ENCODE peak calls at places on chromosomes 5 and 9, in eight cellular contexts. E, R, K, T, X, W, V and B are unnamed samples. For H3K27me3, the result is how much of the 10 kb centered on the place peaks cover.

GRCh38 chr9:26375448-26375847 is 517.2 kb downstream of the CAAP1 start:
- DNase-seq in E (no peak), R (no peak), K (no peak), T (no peak), X (no peak), W (no peak), V (no peak), B (no peak)

GRCh38 chr9:113543286-113544000 is 79.9 kb downstream of the RGS3 start:
- DNase-seq in E (no peak), R (no peak), K (no peak), T (no peak), X (peak), W (no peak), V (no peak), B (no peak)

GRCh38 chr9:116452227-116452626 is 234.9 kb upstream of the TRIM32 start:
- DNase-seq in E (no peak), R (no peak), K (no peak), T (no peak), X (no peak), W (no peak), V (no peak), B (no peak)

GRCh38 chr5:154758501-154758900 is 3.3 kb downstream of the LARP1 start:
- DNase-seq in E (no peak), R (no peak), K (no peak), T (peak), X (no peak), W (no peak), V (peak), B (no peak)

GRCh38 chr5:100667021-100667671 is 132.0 kb downstream of the FAM174A start:
- DNase-seq in E (no peak), R (no peak), K (no peak), T (no peak), X (no peak), W (no peak), V (peak), B (no peak)

GRCh38 chr9:114061830-114062474 is 16.1 kb downstream of the AMBP start:
- DNase-seq in E (no peak), R (no peak), K (no peak), T (no peak), X (no peak), W (no peak), V (no peak), B (no peak)

GRCh38 chr9:118938581-118938980 is 430.7 kb downstream of the BRINP1 start:
- DNase-seq in E (no peak), R (no peak), K (no peak), T (no peak), X (no peak), W (no peak), V (no peak), B (no peak)

GRCh38 chr5:91541696-91542095 is 158.6 kb upstream of the ARRDC3 start:
- DNase-seq in E (no peak), R (no peak), K (no peak), T (no peak), X (no peak), W (no peak), V (peak), B (no peak)

GRCh38 chr9:89304479-89305188 is 6.4 kb upstream of the CKS2 start:
- DNase-seq in E (no peak), R (no peak), K (no peak), T (no peak), X (no peak), W (no peak), V (no peak), B (no peak)

GRCh38 chr9:77224750-77225312 is 47.5 kb downstream of the VPS13A start:
- DNase-seq in E (no peak), R (no peak), K (no peak), T (no peak), X (no peak), W (no peak), V (peak), B (no peak)

GRCh38 chr5:93723005-93723404 is 18.4 kb downstream of the POU5F2 start:
- DNase-seq in E (no peak), R (no peak), K (no peak), T (no peak), X (no peak), W (no peak), V (peak), B (no peak)

GRCh38 chr5:113232246-113232645 is 202.5 kb downstream of the TSSK1B start:
- DNase-seq in E (no peak), R (no peak), K (no peak), T (no peak), X (no peak), W (no peak), V (peak), B (no peak)

GRCh38 chr9:98222885-98223640 is 30.6 kb upstream of the CORO2A start:
- DNase-seq in E (no peak), R (peak), K (no peak), T (peak), X (peak), W (no peak), V (peak), B (no peak)

GRCh38 chr5:51396797-51397196 is 13.5 kb downstream of the ISL1 start:
- DNase-seq in E (no peak), R (no peak), K (no peak), T (no peak), X (no peak), W (no peak), V (no peak), B (no peak)
- H3K27me3 ChIP-seq in E (under half), R (under half), K (half or more), T (under half), X (under half), W (under half), V (under half), B (under half)

GRCh38 chr9:132520612-132521011 is 61.8 kb upstream of the BARHL1 start:
- DNase-seq in E (no peak), R (no peak), K (no peak), T (no peak), X (no peak), W (no peak), V (no peak), B (no peak)

GRCh38 chr9:132519033-132519432 is 63.4 kb upstream of the BARHL1 start:
- DNase-seq in E (no peak), R (no peak), K (no peak), T (no peak), X (no peak), W (no peak), V (no peak), B (no peak)

GRCh38 chr9:132516911-132517310 is 65.5 kb upstream of the BARHL1 start:
- DNase-seq in E (no peak), R (no peak), K (no peak), T (no peak), X (no peak), W (no peak), V (no peak), B (no peak)

GRCh38 chr9:132518151-132518550 is 64.3 kb upstream of the BARHL1 start:
- DNase-seq in E (no peak), R (no peak), K (no peak), T (no peak), X (no peak), W (no peak), V (no peak), B (no peak)

GRCh38 chr9:132518626-132519025 is 63.8 kb upstream of the BARHL1 start:
- DNase-seq in E (no peak), R (no peak), K (no peak), T (no peak), X (no peak), W (no peak), V (no peak), B (no peak)
- H3K27me3 ChIP-seq in E (under half), R (under half), K (half or more), T (under half), X (under half), W (under half), V (under half), B (under half)

GRCh38 chr5:171318026-171318425 is 9.0 kb downstream of the TLX3 start:
- DNase-seq in E (no peak), R (no peak), K (no peak), T (no peak), X (no peak), W (no peak), V (no peak), B (no peak)
- H3K27me3 ChIP-seq in E (under half), R (under half), K (half or more), T (half or more), X (half or more), W (under half), V (half or more), B (under half)

DNA sequence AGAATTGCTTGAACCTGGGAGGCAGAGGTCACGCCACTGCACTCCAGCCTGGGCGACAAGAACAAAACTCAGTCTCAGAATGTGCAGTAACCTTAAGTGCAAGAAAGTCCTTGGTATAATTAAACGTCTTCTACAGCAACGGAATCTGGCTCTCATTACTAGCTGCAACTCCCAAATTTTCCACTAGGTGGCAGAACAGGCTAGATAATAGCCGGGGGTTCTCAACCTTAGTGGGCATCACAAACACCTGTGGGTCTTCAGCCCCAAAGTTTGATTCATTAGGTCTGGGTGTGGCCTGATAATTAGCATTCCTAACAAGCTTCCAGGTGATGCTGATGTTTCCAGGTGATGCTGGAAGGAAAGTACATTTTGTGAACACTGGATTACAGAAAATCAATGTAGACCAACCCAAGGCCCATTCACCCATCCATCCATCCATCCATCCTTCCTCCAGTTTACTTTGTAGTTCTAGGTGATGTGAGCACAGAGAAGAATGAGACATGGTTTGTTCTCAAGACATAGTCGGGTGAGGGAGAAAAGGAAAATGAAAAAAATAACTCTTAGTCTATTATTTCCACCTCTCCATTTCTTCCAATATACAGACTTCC is 37.3 kb downstream of the FBXW2 start:
- DNase-seq in E (peak), R (no peak), K (no peak), T (no peak), X (no peak), W (peak), V (peak), B (peak)
- H3K27me3 ChIP-seq in E (under half), R (under half), K (under half), T (under half), X (under half), W (under half), V (under half), B (under half)

GRCh38 chr5:318341-318897 is 3.1 kb upstream of the AHRR start:
- DNase-seq in E (no peak), R (no peak), K (no peak), T (no peak), X (no peak), W (no peak), V (no peak), B (no peak)
- H3K27me3 ChIP-seq in E (under half), R (under half), K (half or more), T (under half), X (under half), W (under half), V (under half), B (under half)

GRCh38 chr5:169301386-169301930 is 519 bp upstream of the SLIT3 start:
- DNase-seq in E (no peak), R (peak), K (no peak), T (no peak), X (no peak), W (no peak), V (no peak), B (no peak)

GRCh38 chr5:169300468-169301385 is at the start of gene SLIT3:
- DNase-seq in E (no peak), R (peak), K (no peak), T (peak), X (peak), W (peak), V (peak), B (no peak)

GRCh38 chr5:169299651-169300467 is 1.1 kb downstream of the SLIT3 start:
- DNase-seq in E (no peak), R (peak), K (no peak), T (no peak), X (peak), W (no peak), V (peak), B (no peak)

GRCh38 chr5:169298193-169298592 is 2.7 kb downstream of the SLIT3 start:
- DNase-seq in E (no peak), R (no peak), K (no peak), T (no peak), X (no peak), W (no peak), V (no peak), B (no peak)

GRCh38 chr5:169299146-169299545 is 1.8 kb downstream of the SLIT3 start:
- DNase-seq in E (no peak), R (no peak), K (no peak), T (no peak), X (no peak), W (no peak), V (peak), B (no peak)
- H3K27me3 ChIP-seq in E (under half), R (under half), K (half or more), T (under half), X (under half), W (under half), V (under half), B (under half)

DNA sequence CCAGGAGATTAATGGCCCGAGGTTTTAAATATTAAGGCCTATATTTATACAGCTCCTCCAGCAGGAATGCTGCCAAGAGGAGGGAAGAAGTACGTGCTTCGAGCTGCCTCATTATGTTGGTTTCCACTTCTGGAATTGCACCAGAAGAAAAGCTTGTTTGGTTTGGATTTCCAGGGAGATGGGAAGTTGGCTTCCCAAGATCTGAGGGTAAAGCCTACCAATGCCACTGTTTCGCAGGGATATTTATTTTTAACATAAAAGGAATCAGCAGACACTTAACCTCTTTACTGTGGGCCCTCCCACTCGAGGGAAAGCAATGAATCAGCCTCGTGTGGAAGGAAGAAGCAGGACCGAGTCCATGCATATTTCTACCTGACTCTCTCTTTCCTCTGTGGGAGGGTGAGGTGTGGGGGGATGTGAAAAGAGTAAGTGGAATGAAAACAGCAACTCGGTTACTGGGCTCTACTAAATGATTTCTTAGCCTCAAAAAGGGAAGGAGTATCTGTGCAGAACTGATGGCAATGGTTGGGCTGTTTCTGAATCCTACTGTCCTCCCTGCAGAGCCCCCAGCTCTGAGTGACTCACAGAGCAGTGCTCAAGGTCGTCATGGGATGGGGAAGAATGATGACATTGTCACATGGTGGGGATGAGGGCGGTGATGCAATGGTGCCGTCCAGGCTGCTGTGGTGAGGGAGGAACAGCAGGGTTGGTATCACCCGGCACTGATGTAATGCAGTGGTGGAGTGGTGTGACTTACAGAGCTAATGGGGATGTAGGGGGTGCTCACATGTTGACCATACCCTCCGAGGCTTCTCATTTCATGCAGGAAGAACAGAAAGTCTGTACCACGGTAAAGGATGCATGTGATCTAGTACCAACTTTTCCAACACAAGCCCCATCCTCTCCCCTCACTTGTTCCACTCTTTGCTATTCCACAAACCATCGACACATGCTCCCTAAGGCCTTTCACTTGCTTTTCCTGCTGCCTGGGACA is 215.0 kb upstream of the PANK3 start:
- DNase-seq in E (no peak), R (peak), K (no peak), T (peak), X (peak), W (no peak), V (peak), B (no peak)
- H3K27me3 ChIP-seq in E (under half), R (under half), K (half or more), T (under half), X (under half), W (under half), V (under half), B (under half)

GRCh38 chr5:173247050-173247449 is 12.0 kb upstream of the NKX2-5 start:
- DNase-seq in E (no peak), R (no peak), K (no peak), T (no peak), X (no peak), W (no peak), V (no peak), B (no peak)

GRCh38 chr5:173247504-173247903 is 12.5 kb upstream of the NKX2-5 start:
- DNase-seq in E (no peak), R (no peak), K (no peak), T (no peak), X (no peak), W (no peak), V (no peak), B (no peak)

GRCh38 chr5:173245319-173246134 is 10.5 kb upstream of the NKX2-5 start:
- DNase-seq in E (no peak), R (no peak), K (no peak), T (no peak), X (no peak), W (no peak), V (no peak), B (no peak)

GRCh38 chr5:173243808-173244305 is 8.9 kb upstream of the NKX2-5 start:
- DNase-seq in E (no peak), R (no peak), K (no peak), T (no peak), X (no peak), W (no peak), V (no peak), B (no peak)

DNA sequence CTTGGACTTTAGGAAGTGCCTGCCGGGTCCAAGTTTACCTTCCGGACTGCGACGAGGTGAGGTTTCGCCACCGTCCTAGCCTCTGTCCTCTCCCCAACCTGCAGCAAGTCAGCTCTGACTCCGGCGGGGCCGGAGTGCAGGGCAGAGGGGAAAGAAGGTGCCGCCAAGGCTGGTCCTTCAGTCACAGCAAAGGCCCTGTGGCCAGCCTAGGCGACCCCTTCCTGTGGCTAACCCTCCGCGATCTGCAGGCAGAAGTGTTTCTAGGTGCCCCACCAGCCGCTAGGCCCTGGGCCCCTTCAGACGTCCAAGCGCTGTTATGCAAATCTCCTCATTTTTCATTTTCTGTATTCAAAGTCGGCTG is 11.1 kb upstream of the NKX2-5 start:
- DNase-seq in E (no peak), R (no peak), K (no peak), T (no peak), X (no peak), W (no peak), V (no peak), B (no peak)
- H3K27me3 ChIP-seq in E (under half), R (under half), K (half or more), T (half or more), X (under half), W (under half), V (half or more), B (under half)